ENCODE peak calls at places on chromosomes 5 and 9, in eight cellular contexts. G, N, H, I, V, R, C and Y are unnamed samples.

GRCh38 chr9:96447406-96447805 is 2.6 kb upstream of the HABP4 start:
- DNase-seq in G (no peak), N (no peak), H (no peak), I (no peak), V (no peak), R (peak), C (no peak), Y (no peak)

GRCh38 chr5:125148706-125149105 is 402.3 kb upstream of the ZNF608 start:
- DNase-seq in G (no peak), N (no peak), H (no peak), I (no peak), V (no peak), R (no peak), C (no peak), Y (no peak)

GRCh38 chr9:136625101-136626065 is 37.3 kb upstream of the EGFL7 start:
- DNase-seq in G (no peak), N (peak), H (no peak), I (no peak), V (peak), R (peak), C (no peak), Y (no peak)

GRCh38 chr5:3218096-3218495 is 377.5 kb upstream of the IRX1 start:
- DNase-seq in G (no peak), N (no peak), H (no peak), I (no peak), V (no peak), R (no peak), C (no peak), Y (no peak)

GRCh38 chr9:6367128-6367741 is 39.1 kb downstream of the TPD52L3 start:
- DNase-seq in G (no peak), N (no peak), H (no peak), I (no peak), V (no peak), R (peak), C (no peak), Y (no peak)

GRCh38 chr5:1156033-1156753 is 44.3 kb upstream of the SLC12A7 start:
- DNase-seq in G (no peak), N (no peak), H (no peak), I (no peak), V (no peak), R (peak), C (no peak), Y (no peak)

GRCh38 chr9:122078557-122078956 is 14.6 kb downstream of the TTLL11 start:
- DNase-seq in G (no peak), N (no peak), H (no peak), I (no peak), V (no peak), R (no peak), C (no peak), Y (no peak)

GRCh38 chr5:50724-51499 is 41.1 kb upstream of the PLEKHG4B start:
- DNase-seq in G (no peak), N (no peak), H (no peak), I (no peak), V (no peak), R (peak), C (no peak), Y (no peak)

GRCh38 chr5:150946351-150946905 is 41.6 kb upstream of the ZNF300 start:
- DNase-seq in G (no peak), N (peak), H (no peak), I (no peak), V (peak), R (peak), C (no peak), Y (no peak)

GRCh38 chr9:124803911-124804310 is 27.0 kb downstream of the OLFML2A start:
- DNase-seq in G (no peak), N (no peak), H (no peak), I (no peak), V (no peak), R (no peak), C (no peak), Y (no peak)

GRCh38 chr9:16386579-16387077 is 483.8 kb downstream of the BNC2 start:
- DNase-seq in G (no peak), N (no peak), H (no peak), I (no peak), V (no peak), R (no peak), C (no peak), Y (no peak)

GRCh38 chr5:171390883-171391677 is 3.4 kb downstream of the NPM1 start:
- DNase-seq in G (no peak), N (no peak), H (no peak), I (no peak), V (no peak), R (no peak), C (no peak), Y (no peak)

GRCh38 chr9:112288029-112288428 is 45.4 kb downstream of the PTBP3 start:
- DNase-seq in G (no peak), N (no peak), H (no peak), I (peak), V (no peak), R (peak), C (no peak), Y (no peak)

GRCh38 chr9:27473135-27473534 is 51.0 kb upstream of the IFNK start:
- DNase-seq in G (no peak), N (no peak), H (no peak), I (no peak), V (no peak), R (peak), C (no peak), Y (no peak)

GRCh38 chr5:177995691-177996595 is at the start of gene PROP1:
- DNase-seq in G (no peak), N (no peak), H (no peak), I (no peak), V (no peak), R (peak), C (no peak), Y (no peak)

GRCh38 chr5:141172381-141173204 is at the start of gene PCDHB7:
- DNase-seq in G (no peak), N (no peak), H (no peak), I (no peak), V (no peak), R (peak), C (no peak), Y (no peak)

GRCh38 chr9:88387733-88388202 is 476 bp upstream of the SPIN1 start:
- DNase-seq in G (peak), N (peak), H (no peak), I (no peak), V (peak), R (peak), C (peak), Y (peak)

GRCh38 chr5:4640793-4641192 is 499.3 kb upstream of the ADAMTS16 start:
- DNase-seq in G (no peak), N (no peak), H (no peak), I (no peak), V (no peak), R (no peak), C (no peak), Y (no peak)

GRCh38 chr5:32249668-32250067 is 63.1 kb downstream of the MTMR12 start:
- DNase-seq in G (no peak), N (no peak), H (no peak), I (no peak), V (no peak), R (no peak), C (no peak), Y (no peak)

GRCh38 chr9:89878003-89878411 is 273.2 kb downstream of the GADD45G start:
- DNase-seq in G (no peak), N (no peak), H (no peak), I (no peak), V (no peak), R (peak), C (no peak), Y (no peak)

GRCh38 chr5:54309751-54310432 is 481 bp downstream of the ARL15 start:
- DNase-seq in G (peak), N (peak), H (no peak), I (no peak), V (no peak), R (peak), C (peak), Y (peak)

GRCh38 chr9:2459756-2460155 is 161.8 kb upstream of the VLDLR start:
- DNase-seq in G (no peak), N (no peak), H (no peak), I (no peak), V (no peak), R (no peak), C (no peak), Y (no peak)

GRCh38 chr9:98101868-98102273 is 17.2 kb downstream of the TRIM14 start:
- DNase-seq in G (peak), N (no peak), H (peak), I (no peak), V (no peak), R (no peak), C (peak), Y (peak)

GRCh38 chr5:72523960-72524582 is 16.9 kb upstream of the ZNF366 start:
- DNase-seq in G (no peak), N (no peak), H (no peak), I (peak), V (peak), R (no peak), C (no peak), Y (no peak)

GRCh38 chr9:82490019-82490499 is 501.5 kb downstream of the SPATA31D1 start:
- DNase-seq in G (no peak), N (no peak), H (no peak), I (no peak), V (no peak), R (no peak), C (no peak), Y (no peak)

GRCh38 chr5:169637856-169638190 is 748 bp downstream of the DOCK2 start:
- DNase-seq in G (peak), N (peak), H (peak), I (no peak), V (no peak), R (no peak), C (peak), Y (peak)

GRCh38 chr5:159838551-159839222 is 77.6 kb upstream of the ADRA1B start:
- DNase-seq in G (no peak), N (no peak), H (no peak), I (no peak), V (no peak), R (no peak), C (no peak), Y (no peak)

GRCh38 chr9:2291980-2292704 is 277.0 kb downstream of the SMARCA2 start:
- DNase-seq in G (no peak), N (no peak), H (no peak), I (no peak), V (peak), R (peak), C (no peak), Y (no peak)

GRCh38 chr9:38371495-38371894 is 21.0 kb upstream of the ALDH1B1 start:
- DNase-seq in G (peak), N (no peak), H (no peak), I (no peak), V (no peak), R (no peak), C (no peak), Y (no peak)

GRCh38 chr9:35232867-35233544 is 71.2 kb downstream of the UNC13B start:
- DNase-seq in G (no peak), N (no peak), H (no peak), I (no peak), V (no peak), R (no peak), C (no peak), Y (no peak)

GRCh38 chr5:172110921-172111873 is 76.8 kb downstream of the STK10 start:
- DNase-seq in G (peak), N (peak), H (peak), I (no peak), V (no peak), R (peak), C (peak), Y (peak)

GRCh38 chr9:111399772-111400563 is 69.9 kb upstream of the OR2K2 start:
- DNase-seq in G (peak), N (no peak), H (no peak), I (no peak), V (no peak), R (peak), C (no peak), Y (no peak)